ENCODE peak calls at places on chromosomes 11 and 22, in four cellular contexts. One of them, this sample, is unnamed.

GRCh38 chr11:28528217-28528616 is 420.0 kb downstream of the METTL15 start:
- DNase-seq in PC-9: no peak
- DNase-seq in left kidney: no peak
- DNase-seq in activated CD4-positive, alpha-beta T cell treated with anti-CD3 and anti-CD28 coated beads for 24 hours: no peak
- DNase-seq in this sample: no peak

GRCh38 chr11:132852361-132852760 is 679.9 kb downstream of the OPCML start:
- DNase-seq in left kidney: no peak
- DNase-seq in PC-9: no peak
- DNase-seq in activated CD4-positive, alpha-beta T cell treated with anti-CD3 and anti-CD28 coated beads for 24 hours: no peak
- DNase-seq in this sample: no peak

GRCh38 chr22:46055176-46055850 is 78.4 kb upstream of the WNT7B start:
- DNase-seq in PC-9: no peak
- DNase-seq in activated CD4-positive, alpha-beta T cell treated with anti-CD3 and anti-CD28 coated beads for 24 hours: no peak
- DNase-seq in left kidney: no peak
- DNase-seq in this sample: no peak

GRCh38 chr22:40334899-40335298 is 11.4 kb upstream of the ADSL start:
- DNase-seq in left kidney: no peak
- DNase-seq in PC-9: no peak
- DNase-seq in activated CD4-positive, alpha-beta T cell treated with anti-CD3 and anti-CD28 coated beads for 24 hours: no peak
- DNase-seq in this sample: no peak

GRCh38 chr22:39574779-39575551 is 4.4 kb downstream of the CACNA1I start:
- DNase-seq in activated CD4-positive, alpha-beta T cell treated with anti-CD3 and anti-CD28 coated beads for 24 hours: no peak
- DNase-seq in PC-9: peak
- DNase-seq in left kidney: no peak
- DNase-seq in this sample: no peak

GRCh38 chr22:21816787-21817496 is 50.5 kb downstream of the MAPK1 start:
- DNase-seq in left kidney: peak
- DNase-seq in activated CD4-positive, alpha-beta T cell treated with anti-CD3 and anti-CD28 coated beads for 24 hours: no peak
- DNase-seq in PC-9: peak
- DNase-seq in this sample: no peak

GRCh38 chr22:33659423-33659822 is 260.9 kb downstream of the LARGE1 start:
- DNase-seq in left kidney: no peak
- DNase-seq in activated CD4-positive, alpha-beta T cell treated with anti-CD3 and anti-CD28 coated beads for 24 hours: no peak
- DNase-seq in PC-9: no peak
- DNase-seq in this sample: no peak

GRCh38 chr11:124752471-124753100 is 531 bp upstream of the VSIG2 start:
- DNase-seq in PC-9: no peak
- DNase-seq in activated CD4-positive, alpha-beta T cell treated with anti-CD3 and anti-CD28 coated beads for 24 hours: no peak
- DNase-seq in left kidney: peak
- DNase-seq in this sample: no peak

GRCh38 chr11:70128435-70128906 is 50.4 kb downstream of the ANO1 start:
- DNase-seq in left kidney: no peak
- DNase-seq in activated CD4-positive, alpha-beta T cell treated with anti-CD3 and anti-CD28 coated beads for 24 hours: no peak
- DNase-seq in PC-9: peak
- DNase-seq in this sample: peak

GRCh38 chr22:23225724-23226496 is 45.6 kb downstream of the BCR start:
- DNase-seq in left kidney: peak
- DNase-seq in PC-9: peak
- DNase-seq in activated CD4-positive, alpha-beta T cell treated with anti-CD3 and anti-CD28 coated beads for 24 hours: no peak
- DNase-seq in this sample: no peak

GRCh38 chr22:21754523-21755128 is 19.0 kb upstream of the YPEL1 start:
- DNase-seq in activated CD4-positive, alpha-beta T cell treated with anti-CD3 and anti-CD28 coated beads for 24 hours: no peak
- DNase-seq in PC-9: no peak
- DNase-seq in left kidney: peak
- DNase-seq in this sample: no peak

GRCh38 chr11:126840975-126841374 is 159.6 kb downstream of the KIRREL3 start:
- DNase-seq in PC-9: no peak
- DNase-seq in left kidney: no peak
- DNase-seq in activated CD4-positive, alpha-beta T cell treated with anti-CD3 and anti-CD28 coated beads for 24 hours: no peak
- DNase-seq in this sample: no peak

GRCh38 chr11:94144233-94144632 is 15.6 kb downstream of the PANX1 start:
- DNase-seq in activated CD4-positive, alpha-beta T cell treated with anti-CD3 and anti-CD28 coated beads for 24 hours: no peak
- DNase-seq in left kidney: peak
- DNase-seq in PC-9: peak
- DNase-seq in this sample: no peak

GRCh38 chr11:12189543-12190235 is 79.3 kb downstream of the MICAL2 start:
- DNase-seq in activated CD4-positive, alpha-beta T cell treated with anti-CD3 and anti-CD28 coated beads for 24 hours: no peak
- DNase-seq in PC-9: no peak
- DNase-seq in left kidney: no peak
- DNase-seq in this sample: no peak

GRCh38 chr11:44563716-44564115 is 1.7 kb upstream of the CD82 start:
- DNase-seq in left kidney: no peak
- DNase-seq in activated CD4-positive, alpha-beta T cell treated with anti-CD3 and anti-CD28 coated beads for 24 hours: no peak
- DNase-seq in PC-9: no peak
- DNase-seq in this sample: no peak

GRCh38 chr11:45025716-45026492 is 75.2 kb upstream of the TP53I11 start:
- DNase-seq in PC-9: no peak
- DNase-seq in activated CD4-positive, alpha-beta T cell treated with anti-CD3 and anti-CD28 coated beads for 24 hours: no peak
- DNase-seq in left kidney: peak
- DNase-seq in this sample: no peak

GRCh38 chr11:46308632-46309419 is 31.4 kb downstream of the CREB3L1 start:
- DNase-seq in activated CD4-positive, alpha-beta T cell treated with anti-CD3 and anti-CD28 coated beads for 24 hours: peak
- DNase-seq in left kidney: peak
- DNase-seq in PC-9: peak
- DNase-seq in this sample: peak

GRCh38 chr11:66835762-66836405 is 7.4 kb upstream of the RCE1 start:
- DNase-seq in activated CD4-positive, alpha-beta T cell treated with anti-CD3 and anti-CD28 coated beads for 24 hours: no peak
- DNase-seq in PC-9: no peak
- DNase-seq in left kidney: no peak
- DNase-seq in this sample: no peak

GRCh38 chr22:47629273-47629711 is 866.8 kb downstream of the TBC1D22A start:
- DNase-seq in PC-9: no peak
- DNase-seq in activated CD4-positive, alpha-beta T cell treated with anti-CD3 and anti-CD28 coated beads for 24 hours: no peak
- DNase-seq in left kidney: peak
- DNase-seq in this sample: no peak